ENCODE peak calls at places on chromosomes 12 and 14, in nine cellular contexts. T is cardiac muscle cell, Q is endothelial cell of umbilical vein, I is adrenal gland, D is AG04450, W is A549, E is colonic mucosa, K is fibroblast of the aortic adventitia, Y is OCI-LY7. O is an unnamed sample.

GRCh38 chr12:131087302-131087818 is 133.7 kb downstream of the ADGRD1 start:
- DNase-seq in T (no peak), Q (no peak), I (no peak), D (no peak), W (no peak), E (no peak), K (no peak), Y (no peak), O (no peak)

GRCh38 chr12:14422516-14423230 is 57.2 kb downstream of the ATF7IP start:
- DNase-seq in T (peak), Q (no peak), I (no peak), D (no peak), W (no peak), E (no peak), K (no peak), Y (no peak), O (no peak)

GRCh38 chr12:20128926-20129325 is 239.4 kb upstream of the PDE3A start:
- DNase-seq in T (peak), Q (no peak), I (no peak), D (no peak), W (no peak), E (no peak), K (peak), Y (no peak), O (no peak)

GRCh38 chr14:52545584-52546317 is 6.6 kb downstream of the TXNDC16 start:
- DNase-seq in T (no peak), Q (no peak), I (no peak), D (no peak), W (no peak), E (no peak), K (no peak), Y (peak), O (no peak)

GRCh38 chr14:67241416-67242362 is at the start of gene PALS1:
- DNase-seq in T (peak), Q (peak), I (peak), D (peak), W (peak), E (no peak), K (peak), Y (peak), O (peak)

GRCh38 chr14:76050797-76051392 is 65.3 kb downstream of the IFT43 start:
- DNase-seq in T (peak), Q (peak), I (peak), D (peak), W (peak), E (peak), K (peak), Y (peak), O (peak)

GRCh38 chr12:4700621-4701026 is 19.6 kb upstream of the GALNT8 start:
- DNase-seq in T (peak), Q (no peak), I (no peak), D (peak), W (no peak), E (no peak), K (peak), Y (no peak), O (no peak)

GRCh38 chr12:85462888-85463287 is 182.9 kb downstream of the ALX1 start:
- DNase-seq in T (no peak), Q (no peak), I (no peak), D (no peak), W (no peak), E (no peak), K (no peak), Y (no peak), O (no peak)

GRCh38 chr12:122203301-122203967 is at the start of gene B3GNT4:
- DNase-seq in T (peak), Q (peak), I (no peak), D (no peak), W (peak), E (peak), K (peak), Y (no peak), O (peak)

GRCh38 chr14:82776958-82777357 is 1243.3 kb upstream of the SEL1L start:
- DNase-seq in T (no peak), Q (no peak), I (no peak), D (no peak), W (no peak), E (no peak), K (no peak), Y (no peak), O (no peak)

GRCh38 chr14:98172243-98172778 is 1099.7 kb downstream of the BCL11B start:
- DNase-seq in T (no peak), Q (no peak), I (no peak), D (no peak), W (no peak), E (no peak), K (no peak), Y (no peak), O (no peak)

GRCh38 chr12:91577586-91578539 is 395.2 kb upstream of the DCN start:
- DNase-seq in T (peak), Q (peak), I (no peak), D (no peak), W (peak), E (no peak), K (peak), Y (peak), O (peak)

GRCh38 chr12:111166779-111167540 is 201.9 kb downstream of the PHETA1 start:
- DNase-seq in T (peak), Q (no peak), I (no peak), D (no peak), W (no peak), E (peak), K (peak), Y (no peak), O (no peak)

GRCh38 chr14:32985881-32986280 is 47.2 kb downstream of the NPAS3 start:
- DNase-seq in T (peak), Q (no peak), I (no peak), D (no peak), W (no peak), E (no peak), K (no peak), Y (no peak), O (no peak)

GRCh38 chr12:132147423-132148367 is 3.4 kb downstream of the NOC4L start:
- DNase-seq in T (no peak), Q (no peak), I (peak), D (no peak), W (no peak), E (no peak), K (no peak), Y (no peak), O (no peak)

GRCh38 chr14:103190731-103191130 is 67.5 kb downstream of the TNFAIP2 start:
- DNase-seq in T (no peak), Q (no peak), I (no peak), D (no peak), W (no peak), E (no peak), K (no peak), Y (no peak), O (no peak)

GRCh38 chr12:70399319-70399718 is 33.2 kb downstream of the KCNMB4 start:
- DNase-seq in T (no peak), Q (no peak), I (no peak), D (no peak), W (no peak), E (no peak), K (no peak), Y (no peak), O (no peak)

GRCh38 chr12:106425061-106425706 is 67.6 kb downstream of the POLR3B start:
- DNase-seq in T (no peak), Q (no peak), I (no peak), D (no peak), W (no peak), E (no peak), K (no peak), Y (no peak), O (no peak)

GRCh38 chr14:78725086-78725485 is 554.9 kb downstream of the NRXN3 start:
- DNase-seq in T (no peak), Q (no peak), I (no peak), D (no peak), W (no peak), E (no peak), K (no peak), Y (no peak), O (no peak)

GRCh38 chr14:52166822-52167221 is 98.0 kb upstream of the NID2 start:
- DNase-seq in T (no peak), Q (no peak), I (no peak), D (no peak), W (no peak), E (no peak), K (no peak), Y (no peak), O (no peak)

GRCh38 chr12:107042801-107043200 is 50.5 kb downstream of the CRY1 start:
- DNase-seq in T (no peak), Q (no peak), I (no peak), D (no peak), W (no peak), E (peak), K (no peak), Y (no peak), O (no peak)

GRCh38 chr12:67590122-67590795 is 58.3 kb upstream of the DYRK2 start:
- DNase-seq in T (no peak), Q (no peak), I (no peak), D (no peak), W (no peak), E (no peak), K (no peak), Y (no peak), O (no peak)

GRCh38 chr12:76552343-76552938 is 7.1 kb downstream of the OSBPL8 start:
- DNase-seq in T (peak), Q (no peak), I (no peak), D (no peak), W (no peak), E (no peak), K (peak), Y (no peak), O (no peak)

GRCh38 chr12:69284131-69284530 is 44.8 kb downstream of the CPSF6 start:
- DNase-seq in T (peak), Q (peak), I (peak), D (peak), W (peak), E (peak), K (peak), Y (no peak), O (peak)

GRCh38 chr12:68871899-68872298 is 61.1 kb downstream of the CPM start:
- DNase-seq in T (peak), Q (peak), I (no peak), D (no peak), W (peak), E (no peak), K (peak), Y (peak), O (no peak)

GRCh38 chr12:7869137-7869536 is 3.6 kb downstream of the SLC2A14 start:
- DNase-seq in T (peak), Q (no peak), I (no peak), D (no peak), W (no peak), E (no peak), K (peak), Y (no peak), O (peak)

GRCh38 chr14:103021817-103022668 is 35.3 kb downstream of the CDC42BPB start:
- DNase-seq in T (no peak), Q (no peak), I (peak), D (no peak), W (no peak), E (no peak), K (peak), Y (no peak), O (peak)

GRCh38 chr14:54627325-54627717 is 60.4 kb downstream of the SAMD4A start:
- DNase-seq in T (no peak), Q (peak), I (no peak), D (no peak), W (no peak), E (no peak), K (peak), Y (no peak), O (no peak)

GRCh38 chr12:105228494-105228893 is 7.5 kb downstream of the APPL2 start:
- DNase-seq in T (peak), Q (peak), I (no peak), D (no peak), W (no peak), E (no peak), K (peak), Y (no peak), O (peak)

GRCh38 chr14:35416108-35416750 is 11.7 kb upstream of the NFKBIA start:
- DNase-seq in T (no peak), Q (no peak), I (no peak), D (no peak), W (no peak), E (no peak), K (no peak), Y (no peak), O (no peak)

GRCh38 chr12:39116877-39117276 is 211.5 kb upstream of the CPNE8 start:
- DNase-seq in T (no peak), Q (no peak), I (no peak), D (no peak), W (no peak), E (no peak), K (no peak), Y (no peak), O (no peak)

GRCh38 chr14:103508521-103508920 is 14.1 kb downstream of the CKB start:
- DNase-seq in T (no peak), Q (no peak), I (peak), D (no peak), W (no peak), E (no peak), K (no peak), Y (no peak), O (no peak)

GRCh38 chr12:50257226-50258166 is 25.8 kb downstream of the LIMA1 start:
- DNase-seq in T (peak), Q (peak), I (no peak), D (no peak), W (peak), E (peak), K (peak), Y (peak), O (peak)

GRCh38 chr12:32585680-32586079 is 93.4 kb upstream of the DNM1L start:
- DNase-seq in T (no peak), Q (no peak), I (no peak), D (no peak), W (no peak), E (no peak), K (no peak), Y (no peak), O (no peak)

GRCh38 chr14:103543721-103544626 is 15.0 kb downstream of the TRMT61A start:
- DNase-seq in T (peak), Q (no peak), I (peak), D (no peak), W (no peak), E (no peak), K (no peak), Y (no peak), O (peak)

DNA sequence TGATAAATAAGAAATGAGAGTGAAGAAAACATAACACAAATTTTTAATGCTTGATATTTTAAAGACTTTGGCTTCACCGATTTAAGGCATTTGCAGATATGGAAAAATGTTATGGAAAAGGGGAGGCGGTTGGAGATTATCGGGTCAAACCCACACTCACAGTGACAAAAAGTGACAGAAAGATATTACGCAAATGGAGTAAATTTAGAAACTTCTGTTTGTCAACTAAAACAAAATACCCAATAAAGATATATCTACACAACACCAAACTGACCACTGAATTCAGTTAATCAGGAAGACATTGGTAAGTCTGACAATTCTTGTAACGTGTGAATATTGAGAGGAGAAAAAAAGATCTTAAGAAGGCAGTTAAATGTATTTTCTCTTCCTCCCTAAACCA is 2.5 kb downstream of the PPP1R12A start:
- DNase-seq in T (no peak), Q (peak), I (no peak), D (no peak), W (no peak), E (no peak), K (no peak), Y (no peak), O (no peak)
- H3K4me3 ChIP-seq in T (peak), Q (peak), I (no peak), D (peak), W (peak), E (peak), K (peak), Y (peak), O (peak)

GRCh38 chr12:93419388-93420034 is 22.2 kb downstream of the UBE2N start:
- DNase-seq in T (peak), Q (peak), I (no peak), D (no peak), W (peak), E (no peak), K (peak), Y (peak), O (peak)

GRCh38 chr12:93417967-93418480 is 23.7 kb downstream of the UBE2N start:
- DNase-seq in T (no peak), Q (no peak), I (no peak), D (no peak), W (no peak), E (no peak), K (no peak), Y (no peak), O (no peak)

GRCh38 chr12:93415723-93416464 is 25.9 kb downstream of the UBE2N start:
- DNase-seq in T (peak), Q (no peak), I (no peak), D (peak), W (no peak), E (no peak), K (peak), Y (no peak), O (no peak)
- TF ChIP-seq CTCF in T (no peak), Q (no peak), I (no peak), D (no peak), W (no peak), E (no peak), K (no peak), Y (no peak), O (no peak)

GRCh38 chr12:113271853-113272561 is 50.7 kb downstream of the TPCN1 start:
- DNase-seq in T (peak), Q (no peak), I (peak), D (peak), W (no peak), E (peak), K (peak), Y (no peak), O (peak)
- H3K4me3 ChIP-seq in T (no peak), Q (no peak), I (no peak), D (peak), W (no peak), E (no peak), K (peak), Y (no peak), O (no peak)

DNA sequence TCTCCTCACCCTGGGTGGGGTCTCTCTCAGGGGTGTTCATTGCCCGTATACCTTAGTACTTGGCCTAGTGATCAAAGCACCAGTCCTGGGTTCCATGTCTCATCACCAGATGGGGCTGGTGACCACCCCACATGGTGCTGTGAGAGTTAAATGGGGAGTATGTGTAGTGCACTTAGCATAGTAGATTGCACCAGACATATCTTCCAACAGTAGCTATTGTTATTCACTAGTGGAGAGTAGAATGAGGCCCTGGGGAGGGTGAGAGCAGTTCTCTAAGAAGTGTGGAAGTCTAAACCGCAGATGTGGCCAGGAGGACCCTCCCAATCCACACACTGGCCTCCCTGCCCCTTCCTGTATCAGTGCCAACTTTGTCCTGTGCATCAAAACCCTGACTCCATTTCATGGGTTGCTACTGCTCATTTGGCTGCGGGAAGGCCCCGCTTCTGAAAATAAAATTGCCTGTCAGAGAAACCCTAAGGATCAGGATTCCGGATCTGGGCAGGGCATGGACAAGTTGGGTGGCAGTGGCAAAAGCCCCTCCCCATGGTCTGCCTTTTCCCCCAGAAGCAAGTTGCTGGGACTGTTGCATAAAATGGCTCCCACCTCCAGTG is 4.4 kb downstream of the CD9 start:
- DNase-seq in T (no peak), Q (peak), I (no peak), D (no peak), W (no peak), E (no peak), K (peak), Y (peak), O (no peak)
- TF ChIP-seq CTCF in T (no peak), Q (no peak), I (no peak), D (no peak), W (no peak), E (no peak), K (no peak), Y (peak), O (no peak)

O was measured in foreskin fibroblast.